ENCODE peak calls at places on chromosomes 12 and 14, in seven cellular contexts. F is sigmoid colon, K is K562, H is transverse colon, S is heart left ventricle, V is IMR-90, Z is ovary. O is an unnamed sample. For H3K9me3, the result is how much of the 10 kb centered on the place peaks cover.

GRCh38 chr12:22014041-22014782 is 31.8 kb upstream of the CMAS start:
- DNase-seq in F (no peak), K (no peak), H (no peak), S (peak), V (no peak), Z (no peak), O (peak)

GRCh38 chr14:22427771-22428228 is 161.2 kb downstream of the DAD1 start:
- DNase-seq in F (peak), K (no peak), H (no peak), S (no peak), V (peak), Z (peak), O (no peak)

GRCh38 chr14:59631237-59631636 is 54.6 kb upstream of the CCDC175 start:
- DNase-seq in F (no peak), K (peak), H (no peak), S (no peak), V (no peak), Z (no peak), O (no peak)

GRCh38 chr12:110223777-110224378 is 57.2 kb upstream of the ATP2A2 start:
- DNase-seq in F (no peak), K (no peak), H (no peak), S (no peak), V (peak), Z (no peak), O (no peak)

GRCh38 chr14:92877757-92878431 is 45.1 kb upstream of the CHGA start:
- DNase-seq in F (peak), K (no peak), H (no peak), S (peak), V (no peak), Z (peak), O (peak)

GRCh38 chr12:77213316-77213715 is 147.9 kb upstream of the E2F7 start:
- DNase-seq in F (no peak), K (no peak), H (peak), S (no peak), V (no peak), Z (no peak), O (no peak)

GRCh38 chr12:7832059-7832696 is 40.5 kb downstream of the SLC2A14 start:
- DNase-seq in F (no peak), K (peak), H (no peak), S (no peak), V (peak), Z (no peak), O (no peak)

GRCh38 chr12:75011120-75011519 is 198.5 kb downstream of the KCNC2 start:
- DNase-seq in F (no peak), K (no peak), H (no peak), S (no peak), V (no peak), Z (no peak), O (no peak)

GRCh38 chr14:74326369-74327152 is 21.7 kb upstream of the VRTN start:
- DNase-seq in F (no peak), K (no peak), H (no peak), S (no peak), V (no peak), Z (no peak), O (no peak)

GRCh38 chr14:93240678-93241000 is 33.6 kb downstream of the UBR7 start:
- DNase-seq in F (no peak), K (no peak), H (no peak), S (no peak), V (no peak), Z (no peak), O (no peak)

GRCh38 chr12:123859035-123859434 is 96.9 kb downstream of the DNAH10 start:
- DNase-seq in F (no peak), K (peak), H (no peak), S (peak), V (no peak), Z (no peak), O (no peak)

GRCh38 chr12:108694812-108695278 is 36.5 kb downstream of the CORO1C start:
- DNase-seq in F (no peak), K (no peak), H (no peak), S (no peak), V (peak), Z (no peak), O (no peak)

GRCh38 chr14:53108292-53108937 is 44.7 kb downstream of the DDHD1 start:
- DNase-seq in F (no peak), K (no peak), H (no peak), S (no peak), V (no peak), Z (no peak), O (no peak)

GRCh38 chr12:66900616-66901015 is 221.7 kb upstream of the GRIP1 start:
- DNase-seq in F (no peak), K (no peak), H (no peak), S (no peak), V (no peak), Z (no peak), O (no peak)

GRCh38 chr14:77184396-77185092 is 2.9 kb downstream of the TMEM63C start:
- DNase-seq in F (no peak), K (no peak), H (peak), S (no peak), V (no peak), Z (no peak), O (no peak)

GRCh38 chr12:13103391-13104033 is at the start of gene GSG1:
- DNase-seq in F (no peak), K (no peak), H (no peak), S (no peak), V (peak), Z (no peak), O (no peak)

GRCh38 chr14:23005861-23006534 is 3.9 kb downstream of the C14orf93 start:
- DNase-seq in F (no peak), K (no peak), H (no peak), S (no peak), V (peak), Z (no peak), O (no peak)

GRCh38 chr12:69828897-69829296 is 3.9 kb downstream of the MYRFL start:
- DNase-seq in F (no peak), K (no peak), H (no peak), S (no peak), V (no peak), Z (no peak), O (no peak)

GRCh38 chr12:67070307-67070600 is 198.9 kb upstream of the CAND1 start:
- DNase-seq in F (no peak), K (no peak), H (no peak), S (no peak), V (no peak), Z (no peak), O (no peak)

GRCh38 chr14:68687746-68688145 is 105.1 kb downstream of the ZFP36L1 start:
- DNase-seq in F (peak), K (no peak), H (no peak), S (no peak), V (peak), Z (no peak), O (no peak)

GRCh38 chr12:100706029-100706428 is 88.5 kb upstream of the ANO4 start:
- DNase-seq in F (no peak), K (no peak), H (no peak), S (no peak), V (peak), Z (no peak), O (no peak)

GRCh38 chr14:47435331-47435965 is 240.0 kb downstream of the MDGA2 start:
- DNase-seq in F (no peak), K (no peak), H (no peak), S (no peak), V (no peak), Z (no peak), O (no peak)

GRCh38 chr12:58922849-58923248 is 2.5 kb upstream of the LRIG3 start:
- DNase-seq in F (no peak), K (no peak), H (no peak), S (no peak), V (peak), Z (no peak), O (no peak)

GRCh38 chr12:24901975-24902461 is 46.9 kb downstream of the BCAT1 start:
- DNase-seq in F (no peak), K (no peak), H (no peak), S (no peak), V (no peak), Z (no peak), O (peak)

GRCh38 chr12:48390026-48390425 is 39.3 kb upstream of the ZNF641 start:
- DNase-seq in F (no peak), K (no peak), H (no peak), S (no peak), V (no peak), Z (no peak), O (no peak)

GRCh38 chr14:23057757-23058653 is 685 bp upstream of the CDH24 start:
- DNase-seq in F (peak), K (peak), H (peak), S (peak), V (peak), Z (peak), O (peak)

GRCh38 chr14:32576088-32576795 is 247.1 kb downstream of the AKAP6 start:
- DNase-seq in F (peak), K (peak), H (peak), S (no peak), V (peak), Z (peak), O (no peak)

GRCh38 chr14:101823511-101824120 is 62.1 kb downstream of the PPP2R5C start:
- DNase-seq in F (peak), K (no peak), H (peak), S (no peak), V (no peak), Z (no peak), O (no peak)
- TF ChIP-seq POLR2A in F (peak), K (no peak), H (peak), S (no peak), V (no peak), Z (no peak), O (peak)

GRCh38 chr12:130520784-130521183 is 183.1 kb downstream of the PIWIL1 start:
- DNase-seq in F (no peak), K (no peak), H (no peak), S (no peak), V (no peak), Z (no peak), O (no peak)
- H3K9me3 ChIP-seq in F (under half), K (under half), H (under half), S (under half), V (half or more), Z (under half), O (under half)

DNA sequence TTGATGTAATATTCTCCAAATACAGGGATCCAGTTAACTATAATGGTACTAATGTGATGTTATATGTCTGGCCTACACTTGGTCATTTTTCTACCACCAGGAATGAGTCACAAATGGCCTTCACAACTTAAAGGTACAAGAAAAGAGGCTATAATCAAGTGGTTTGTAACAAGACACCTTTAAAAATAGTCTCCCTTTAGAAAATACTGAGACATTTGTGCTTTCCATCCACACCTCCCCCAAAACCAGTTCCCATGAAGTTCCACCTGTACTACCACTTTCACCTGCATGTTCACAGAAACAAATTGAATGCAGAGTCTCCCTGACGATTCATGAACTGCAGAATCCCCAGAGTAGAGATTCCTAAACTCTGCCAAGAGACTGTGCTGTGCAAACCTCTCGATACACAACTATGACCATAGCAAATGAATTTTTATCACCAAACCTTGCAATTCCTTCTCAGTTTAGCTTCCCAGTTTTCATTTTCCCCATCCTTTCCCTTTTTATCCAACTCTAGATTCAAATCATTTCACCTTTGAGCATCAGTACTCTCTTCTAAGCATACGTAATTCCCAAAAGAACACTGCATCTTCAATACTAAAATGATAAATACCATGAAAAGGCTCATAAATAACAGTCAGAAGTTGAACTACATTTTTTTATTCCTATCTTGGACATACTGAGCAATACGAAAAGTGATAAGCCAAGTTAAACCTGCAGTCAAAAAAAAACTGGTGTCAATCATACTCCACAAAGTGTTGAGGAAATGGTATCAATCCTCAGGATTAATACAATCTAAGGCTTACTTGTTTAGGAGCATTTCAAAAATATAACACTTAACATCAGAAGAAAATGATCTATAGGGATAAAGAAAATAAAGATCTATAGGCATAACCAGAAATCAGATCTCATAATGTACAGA is 5.8 kb downstream of the BTG1 start:
- DNase-seq in F (no peak), K (no peak), H (no peak), S (no peak), V (peak), Z (no peak), O (no peak)
- TF ChIP-seq POLR2A in F (no peak), K (no peak), H (no peak), S (no peak), V (peak), Z (no peak), O (no peak)

DNA sequence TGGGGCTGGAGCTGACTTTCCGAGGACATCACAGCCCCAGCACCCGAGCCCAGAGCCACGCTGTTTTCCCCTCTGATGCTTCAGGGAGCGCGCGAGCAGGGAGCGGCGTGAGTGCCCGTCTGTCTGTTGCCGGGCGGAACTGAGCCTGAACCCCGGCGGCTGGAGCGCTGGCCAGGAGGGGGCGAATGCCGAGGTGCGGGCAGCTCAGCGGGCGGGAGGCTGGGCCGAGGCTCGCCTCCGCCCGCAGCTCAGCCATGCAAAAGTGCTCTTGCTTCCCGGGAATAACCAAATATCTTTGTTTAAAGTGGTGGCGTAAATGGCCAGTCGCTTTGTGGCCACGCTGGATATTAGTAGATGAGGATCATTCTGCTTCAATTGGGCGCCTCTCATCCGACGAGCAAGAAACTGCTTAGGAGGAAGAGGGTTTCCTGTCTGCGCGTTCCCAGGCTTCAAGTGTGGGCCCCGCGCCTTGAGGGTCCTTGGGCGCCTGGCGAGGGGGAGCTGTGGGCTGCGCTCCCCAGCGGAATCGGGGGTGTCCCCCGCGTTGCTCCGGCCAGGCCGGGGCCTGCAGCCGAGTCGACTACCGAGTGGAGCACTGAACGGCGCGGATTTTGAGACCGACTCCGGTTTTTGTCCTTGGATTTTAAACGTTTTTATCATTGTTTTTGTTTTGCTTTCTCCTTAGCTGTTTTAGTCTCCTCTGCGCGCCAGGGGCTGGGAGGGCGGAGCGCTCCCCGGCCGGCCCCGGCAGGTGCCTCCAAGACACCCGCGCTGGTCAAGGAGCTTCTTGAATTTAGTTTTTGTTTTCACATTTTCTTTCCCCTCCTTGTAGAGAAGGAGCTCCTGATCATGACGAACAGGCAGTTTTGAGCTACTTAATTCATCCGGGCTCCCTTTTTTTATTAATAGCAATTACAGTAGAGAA is 831 bp upstream of the NKX2-1 start:
- DNase-seq in F (no peak), K (peak), H (peak), S (no peak), V (peak), Z (no peak), O (no peak)
- H3K9me3 ChIP-seq in F (under half), K (under half), H (under half), S (under half), V (under half), Z (under half), O (under half)

DNA sequence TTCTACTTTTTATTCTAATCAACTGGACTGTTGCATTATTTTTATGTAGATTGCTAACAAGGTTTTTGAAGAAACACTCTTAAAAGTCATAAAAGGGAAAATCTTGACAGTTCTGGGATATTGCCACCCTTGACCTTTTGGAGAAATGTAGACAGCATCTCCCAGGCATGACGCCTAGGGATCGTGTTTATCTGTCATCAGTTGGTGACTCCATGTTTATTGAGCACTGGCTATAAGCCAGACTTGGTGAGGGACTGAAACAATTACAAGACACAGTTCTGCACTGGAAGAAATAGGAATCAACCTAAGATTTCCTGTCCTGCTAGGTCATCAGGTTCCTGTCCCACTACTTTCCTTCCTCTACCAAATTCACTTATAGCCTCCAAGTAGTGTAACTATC is 34.5 kb downstream of the HMGA2 start:
- DNase-seq in F (no peak), K (no peak), H (no peak), S (no peak), V (peak), Z (no peak), O (no peak)
- TF ChIP-seq POLR2A in F (no peak), K (no peak), H (no peak), S (no peak), V (no peak), Z (no peak), O (no peak)

GRCh38 chr12:56867216-56867615 is 67.0 kb downstream of the SDR9C7 start:
- DNase-seq in F (no peak), K (no peak), H (no peak), S (no peak), V (no peak), Z (no peak), O (no peak)

GRCh38 chr12:56866493-56866892 is 67.7 kb downstream of the SDR9C7 start:
- DNase-seq in F (no peak), K (no peak), H (no peak), S (no peak), V (no peak), Z (no peak), O (no peak)

GRCh38 chr12:56863789-56864188 is 70.4 kb downstream of the SDR9C7 start:
- DNase-seq in F (no peak), K (no peak), H (no peak), S (no peak), V (no peak), Z (no peak), O (no peak)

GRCh38 chr12:56864318-56864717 is 69.9 kb downstream of the SDR9C7 start:
- DNase-seq in F (no peak), K (no peak), H (no peak), S (no peak), V (no peak), Z (no peak), O (no peak)

DNA sequence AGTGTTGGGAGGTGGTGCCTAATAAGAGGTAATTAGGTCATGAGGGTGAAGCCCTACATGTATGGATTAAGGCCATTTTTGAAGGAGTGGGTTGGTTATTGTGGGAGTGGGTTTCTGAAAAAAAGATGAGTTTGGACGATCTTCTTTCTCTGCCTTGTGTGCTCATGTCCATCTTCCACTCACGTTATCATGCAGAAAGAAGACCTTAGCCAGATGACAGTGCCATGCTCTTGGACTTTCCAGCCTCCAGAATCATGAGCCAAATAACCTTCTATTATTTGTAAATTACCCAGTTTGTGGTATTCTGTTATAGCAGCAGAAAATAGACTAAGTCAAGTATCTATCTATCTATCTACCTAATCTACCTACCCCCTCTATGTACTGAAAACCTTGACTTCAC is 71.9 kb downstream of the SDR9C7 start:
- DNase-seq in F (no peak), K (no peak), H (no peak), S (no peak), V (no peak), Z (no peak), O (no peak)
- H3K9me3 ChIP-seq in F (under half), K (under half), H (under half), S (under half), V (under half), Z (under half), O (under half)

GRCh38 chr12:121579981-121580868 is 598 bp downstream of the KDM2B start:
- DNase-seq in F (peak), K (peak), H (peak), S (peak), V (peak), Z (peak), O (peak)

GRCh38 chr12:121582583-121583333 is 1.9 kb upstream of the KDM2B start:
- DNase-seq in F (no peak), K (peak), H (no peak), S (no peak), V (no peak), Z (no peak), O (no peak)

GRCh38 chr12:121581681-121582439 is 1.0 kb upstream of the KDM2B start:
- DNase-seq in F (no peak), K (peak), H (peak), S (no peak), V (peak), Z (no peak), O (no peak)

GRCh38 chr12:121579190-121579791 is 1.5 kb downstream of the KDM2B start:
- DNase-seq in F (peak), K (peak), H (peak), S (peak), V (no peak), Z (peak), O (peak)

DNA sequence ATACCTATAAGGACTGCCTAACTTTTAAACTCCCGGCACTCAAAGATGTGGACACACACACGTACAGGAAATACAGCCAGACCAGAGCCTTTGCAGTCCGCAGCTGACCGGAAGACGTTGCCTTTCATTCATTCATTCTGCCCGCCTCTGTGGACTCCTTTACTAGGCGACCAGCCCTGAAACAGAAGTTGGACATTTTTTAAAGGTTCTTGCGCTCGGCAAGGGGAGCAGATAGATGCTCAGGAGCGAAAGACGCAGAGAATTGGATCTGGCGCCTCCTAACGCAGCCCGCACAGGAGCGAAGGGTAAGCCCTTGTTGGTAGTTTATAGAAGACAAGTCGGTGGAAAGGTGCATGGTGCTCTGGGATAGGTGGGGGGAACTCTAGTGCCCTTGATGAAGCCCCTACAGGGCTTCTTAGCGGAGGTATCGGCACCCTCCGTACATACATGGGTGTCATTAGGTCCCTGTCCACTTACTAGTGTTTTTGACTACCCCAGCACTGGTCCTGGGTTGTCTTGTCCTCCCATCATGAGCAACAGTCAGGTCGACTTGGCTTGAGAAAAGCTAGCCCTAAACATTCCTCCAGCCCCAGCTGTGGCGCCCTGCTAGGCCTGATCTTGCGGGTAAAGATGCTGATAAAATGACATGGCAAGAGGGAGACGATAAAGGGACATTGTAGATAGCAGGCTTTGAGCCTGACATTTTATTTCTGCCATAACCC is at the start of gene KDM2B:
- DNase-seq in F (peak), K (peak), H (peak), S (no peak), V (peak), Z (no peak), O (peak)
- TF ChIP-seq POLR2A in F (no peak), K (peak), H (no peak), S (no peak), V (no peak), Z (no peak), O (no peak)

GRCh38 chr14:79530555-79530954 is 680.7 kb downstream of the DIO2 start:
- DNase-seq in F (no peak), K (no peak), H (no peak), S (no peak), V (no peak), Z (no peak), O (no peak)
- H3K9me3 ChIP-seq in F (under half), K (under half), H (under half), S (under half), V (under half), Z (under half), O (under half)